ENCODE peak calls at places on chromosome 15, in nine cellular contexts. A, Z, Q, U, E, X, P, D and S are unnamed samples.

GRCh38 chr15:74422723-74423442 is 10.9 kb downstream of the SEMA7A start:
- DNase-seq in A (no peak), E (peak), U (no peak), D (no peak), Q (peak), Z (peak), P (no peak), X (no peak), S (peak)

GRCh38 chr15:32849769-32850668 is 132.2 kb downstream of the GREM1 start:
- DNase-seq in U (no peak), A (no peak), P (no peak), X (no peak), D (no peak), Q (no peak), Z (no peak), E (peak), S (peak)

GRCh38 chr15:92603743-92604470 is 51.7 kb downstream of the FAM174B start:
- DNase-seq in P (no peak), Z (no peak), D (no peak), U (no peak), A (no peak), X (no peak), Q (no peak), E (no peak), S (peak)

GRCh38 chr15:36251450-36251849 is 328.0 kb upstream of the CDIN1 start:
- DNase-seq in Z (no peak), D (no peak), U (no peak), P (no peak), A (no peak), X (no peak), E (no peak), Q (no peak), S (no peak)

GRCh38 chr15:39301589-39301999 is 279.3 kb upstream of the THBS1 start:
- DNase-seq in P (no peak), U (no peak), Q (no peak), D (no peak), A (no peak), X (no peak), Z (no peak), E (peak), S (no peak)

GRCh38 chr15:67228286-67228685 is 26.2 kb downstream of the AAGAB start:
- DNase-seq in A (no peak), E (no peak), U (no peak), D (no peak), X (no peak), Z (no peak), Q (no peak), P (no peak), S (no peak)

GRCh38 chr15:78811124-78811824 is at the start of gene ADAMTS7:
- DNase-seq in D (peak), X (no peak), Q (peak), A (peak), U (peak), E (peak), P (no peak), Z (no peak), S (peak)

GRCh38 chr15:89179966-89180875 is 41.2 kb downstream of the RLBP1 start:
- DNase-seq in X (no peak), P (no peak), U (no peak), A (no peak), Z (no peak), E (peak), Q (no peak), D (no peak), S (peak)

GRCh38 chr15:63970723-63971426 is 75.4 kb downstream of the DAPK2 start:
- DNase-seq in P (no peak), E (no peak), Z (no peak), U (no peak), D (no peak), Q (no peak), A (no peak), X (no peak), S (no peak)

GRCh38 chr15:29805043-29805707 is 17.1 kb downstream of the TJP1 start:
- DNase-seq in D (peak), A (no peak), X (no peak), U (no peak), Z (no peak), E (peak), Q (no peak), P (no peak), S (peak)

GRCh38 chr15:74265046-74265639 is 29.0 kb downstream of the CCDC33 start:
- DNase-seq in P (no peak), E (peak), D (no peak), X (no peak), A (no peak), Q (peak), U (peak), Z (no peak), S (peak)

GRCh38 chr15:65646486-65646885 is 24.7 kb downstream of the SLC24A1 start:
- DNase-seq in A (no peak), Z (no peak), P (no peak), Q (no peak), D (no peak), U (no peak), X (no peak), E (no peak), S (peak)

GRCh38 chr15:90840954-90841353 is 27.4 kb upstream of the FURIN start:
- DNase-seq in D (no peak), Q (no peak), U (no peak), Z (no peak), E (no peak), P (no peak), A (no peak), X (no peak), S (no peak)

GRCh38 chr15:31279221-31280036 is 47.2 kb upstream of the KLF13 start:
- DNase-seq in X (no peak), A (no peak), Q (peak), U (no peak), P (no peak), Z (no peak), E (no peak), D (peak), S (no peak)

GRCh38 chr15:71357357-71357756 is 242.1 kb downstream of the THSD4 start:
- DNase-seq in A (no peak), D (no peak), U (peak), E (no peak), Q (no peak), X (no peak), Z (no peak), P (no peak), S (no peak)

GRCh38 chr15:30990451-30991300 is 752 bp downstream of the MTMR10 start:
- DNase-seq in P (no peak), D (no peak), X (no peak), U (no peak), Q (no peak), Z (no peak), A (no peak), E (peak), S (peak)